ENCODE peak calls at places on chromosomes 6 and 20, in six cellular contexts. J is HT1080, N is NCI-H1105 treated with DMSO at 0.1 percent for 48 hours, I is mesothelial cell of epicardium, U is PC-9, E is M059J. D is an unnamed sample.

GRCh38 chr6:43923376-43924221 is 153.6 kb downstream of the VEGFA start:
- DNase-seq in E (peak), U (peak), I (no peak), J (peak), N (no peak), D (peak)

GRCh38 chr6:38034269-38034914 is 214.9 kb downstream of the ZFAND3 start:
- DNase-seq in U (no peak), J (peak), I (no peak), E (peak), N (peak), D (peak)

GRCh38 chr6:111872521-111873177 is 603 bp downstream of the FYN start:
- DNase-seq in E (peak), J (no peak), I (peak), U (peak), N (peak), D (no peak)

GRCh38 chr6:143806282-143807102 is 36.6 kb upstream of the LTV1 start:
- DNase-seq in U (no peak), I (no peak), J (peak), E (peak), N (no peak), D (peak)

GRCh38 chr6:53628354-53629119 is 37.0 kb downstream of the KLHL31 start:
- DNase-seq in I (peak), U (peak), J (no peak), E (peak), N (peak), D (peak)

GRCh38 chr6:110447761-110448160 is 28.7 kb downstream of the SLC22A16 start:
- DNase-seq in U (no peak), N (no peak), J (no peak), E (no peak), I (no peak), D (no peak)

GRCh38 chr20:6623989-6624388 is 143.5 kb upstream of the BMP2 start:
- DNase-seq in N (no peak), U (no peak), J (no peak), E (no peak), I (no peak), D (no peak)

GRCh38 chr20:63626424-63627128 is at the start of gene GMEB2:
- DNase-seq in I (peak), J (no peak), U (no peak), N (peak), E (no peak), D (no peak)

GRCh38 chr20:63980317-63980805 is 571 bp upstream of the PRPF6 start:
- DNase-seq in E (no peak), N (no peak), U (no peak), I (no peak), J (no peak), D (no peak)

GRCh38 chr6:117414770-117415169 is 11.0 kb downstream of the ROS1 start:
- DNase-seq in J (peak), E (peak), N (no peak), I (no peak), U (no peak), D (peak)

GRCh38 chr20:24411003-24411402 is 58.4 kb upstream of the SYNDIG1 start:
- DNase-seq in N (no peak), E (no peak), I (no peak), J (no peak), U (no peak), D (no peak)

GRCh38 chr6:166343157-166343502 is 785 bp upstream of the SFT2D1 start:
- DNase-seq in N (no peak), E (no peak), I (no peak), J (no peak), U (no peak), D (no peak)

GRCh38 chr6:24908555-24908954 is 27.2 kb downstream of the RIPOR2 start:
- DNase-seq in E (peak), U (peak), I (no peak), J (no peak), N (no peak), D (no peak)

GRCh38 chr6:54206510-54206909 is 95.3 kb downstream of the MLIP start:
- DNase-seq in E (peak), U (no peak), J (peak), N (no peak), I (no peak), D (no peak)

GRCh38 chr6:31794866-31795615 is 511 bp downstream of the VARS1 start:
- DNase-seq in I (peak), J (peak), E (peak), N (no peak), U (no peak), D (no peak)

GRCh38 chr6:25717856-25718740 is 36.4 kb upstream of the SLC17A4 start:
- DNase-seq in E (peak), I (no peak), N (peak), J (no peak), U (no peak), D (peak)

GRCh38 chr6:89117285-89118108 is at the start of gene SRSF12:
- DNase-seq in N (peak), I (peak), E (peak), J (no peak), U (no peak), D (peak)